ENCODE peak calls at places on chromosomes 7 and 10, in five cellular contexts. U, E, K, W and H are unnamed samples.

GRCh38 chr7:30804078-30804661 is 33.0 kb downstream of the MINDY4 start:
- DNase-seq in U (no peak), E (peak), K (no peak), W (peak), H (no peak)

GRCh38 chr7:82506702-82507101 is 63.1 kb upstream of the CACNA2D1 start:
- DNase-seq in U (no peak), E (no peak), K (no peak), W (peak), H (no peak)

GRCh38 chr10:132111121-132111731 is 45.5 kb downstream of the JAKMIP3 start:
- DNase-seq in U (no peak), E (no peak), K (no peak), W (no peak), H (no peak)

GRCh38 chr10:78348416-78349164 is 314.9 kb downstream of the RPS24 start:
- DNase-seq in U (no peak), E (no peak), K (no peak), W (no peak), H (no peak)

GRCh38 chr10:83346216-83346910 is 792.9 kb upstream of the GHITM start:
- DNase-seq in U (no peak), E (no peak), K (no peak), W (no peak), H (no peak)

GRCh38 chr7:134473861-134474291 is 15.0 kb upstream of the AKR1B1 start:
- DNase-seq in U (no peak), E (no peak), K (no peak), W (peak), H (no peak)

GRCh38 chr7:130392456-130392860 is 12.2 kb downstream of the CPA1 start:
- DNase-seq in U (no peak), E (no peak), K (no peak), W (peak), H (no peak)

GRCh38 chr10:69712346-69712745 is 82.3 kb downstream of the FAM241B start:
- DNase-seq in U (no peak), E (no peak), K (no peak), W (no peak), H (no peak)

GRCh38 chr10:118698421-118698820 is 56.3 kb downstream of the CACUL1 start:
- DNase-seq in U (no peak), E (peak), K (no peak), W (peak), H (no peak)

GRCh38 chr7:99365318-99366141 is 9.0 kb upstream of the ARPC1B start:
- DNase-seq in U (no peak), E (peak), K (no peak), W (no peak), H (no peak)

GRCh38 chr10:69639291-69640195 is 9.5 kb downstream of the FAM241B start:
- DNase-seq in U (peak), E (peak), K (no peak), W (peak), H (peak)

GRCh38 chr10:69474688-69475432 is 23.6 kb downstream of the TSPAN15 start:
- DNase-seq in U (no peak), E (no peak), K (no peak), W (peak), H (no peak)

GRCh38 chr7:49398730-49399129 is 374.7 kb upstream of the VWC2 start:
- DNase-seq in U (no peak), E (no peak), K (peak), W (no peak), H (no peak)

GRCh38 chr7:140196361-140197217 is 19.8 kb upstream of the KDM7A start:
- DNase-seq in U (no peak), E (no peak), K (peak), W (peak), H (no peak)

GRCh38 chr7:157857578-157858075 is 520.8 kb downstream of the DNAJB6 start:
- DNase-seq in U (no peak), E (no peak), K (no peak), W (no peak), H (no peak)

GRCh38 chr10:110919349-110919931 is at the start of gene SHOC2:
- DNase-seq in U (no peak), E (no peak), K (no peak), W (no peak), H (no peak)

GRCh38 chr7:51824050-51824449 is 507.4 kb upstream of the COBL start:
- DNase-seq in U (no peak), E (no peak), K (no peak), W (no peak), H (no peak)

GRCh38 chr7:92446869-92447238 is 428 bp upstream of the GATAD1 start:
- DNase-seq in U (no peak), E (no peak), K (no peak), W (no peak), H (no peak)

GRCh38 chr10:22321831-22322662 is 1.1 kb downstream of the BMI1 start:
- DNase-seq in U (peak), E (no peak), K (no peak), W (peak), H (no peak)